ENCODE peak calls at places on chromosomes 1 and 21, in seven cellular contexts. C is effector memory CD8-positive, alpha-beta T cell; U is GOT3; I is amniotic epithelial cell; E is stimulated activated CD8-positive, alpha-beta memory T cell treated with anti-CD3 and anti-CD28 coated beads, Interleukin-15, amount 100 ng/mL, for 1 hour; H is stimulated activated CD4-positive, alpha-beta T cell treated with anti-CD3 and anti-CD28 coated beads, Interleukin-2, amount 100 ng/mL, for 48 hours; W is hippocampal formation. R is an unnamed sample.

GRCh38 chr1:164760585-164760968 is 201.6 kb downstream of the PBX1 start:
- DNase-seq in H (no peak), U (no peak), W (no peak), E (no peak), C (no peak), I (no peak), R (no peak)

GRCh38 chr1:87928623-87929022 is 599.9 kb downstream of the LMO4 start:
- DNase-seq in C (no peak), U (no peak), I (no peak), E (no peak), W (no peak), H (no peak), R (no peak)

GRCh38 chr1:220326578-220326977 is 54.3 kb upstream of the RAB3GAP2 start:
- DNase-seq in H (no peak), C (no peak), E (no peak), W (no peak), I (no peak), U (no peak), R (peak)

GRCh38 chr1:39609618-39610331 is 29.7 kb downstream of the HEYL start:
- DNase-seq in C (peak), W (no peak), U (peak), H (peak), E (peak), I (no peak), R (no peak)

GRCh38 chr21:40850071-40850470 is 3.1 kb upstream of the DSCAM start:
- DNase-seq in C (no peak), U (no peak), H (no peak), W (no peak), I (no peak), E (no peak), R (peak)

GRCh38 chr21:39025198-39025597 is 158.1 kb downstream of the PSMG1 start:
- DNase-seq in C (no peak), E (no peak), H (no peak), U (no peak), W (no peak), I (no peak), R (no peak)

GRCh38 chr1:11478571-11479374 is at the start of gene DISP3:
- DNase-seq in I (peak), W (peak), U (no peak), H (peak), C (peak), E (peak), R (peak)

GRCh38 chr21:42057861-42058437 is 13.2 kb upstream of the UMODL1 start:
- DNase-seq in W (no peak), I (no peak), H (no peak), E (no peak), U (no peak), C (no peak), R (no peak)

GRCh38 chr1:56508523-56508983 is 70.8 kb downstream of the PLPP3 start:
- DNase-seq in W (no peak), H (no peak), U (no peak), E (no peak), I (peak), C (no peak), R (peak)

GRCh38 chr1:233343262-233343661 is 15.7 kb downstream of the MAP3K21 start:
- DNase-seq in C (no peak), E (no peak), W (no peak), U (no peak), I (no peak), H (no peak), R (no peak)

GRCh38 chr1:214552174-214552608 is 789 bp upstream of the PTPN14 start:
- DNase-seq in I (peak), W (no peak), U (peak), H (no peak), C (no peak), E (no peak), R (peak)

GRCh38 chr1:56898005-56898373 is 43.4 kb downstream of the C8A start:
- DNase-seq in I (no peak), C (no peak), E (no peak), H (no peak), W (no peak), U (no peak), R (no peak)

GRCh38 chr1:31791131-31791858 is 24.5 kb downstream of the SPOCD1 start:
- DNase-seq in I (no peak), E (no peak), W (no peak), C (no peak), H (no peak), U (no peak), R (no peak)

GRCh38 chr21:25967566-25968438 is 202.8 kb downstream of the APP start:
- DNase-seq in H (no peak), E (no peak), U (no peak), W (peak), I (peak), C (no peak), R (peak)

GRCh38 chr1:186761358-186761757 is 67.4 kb upstream of the PLA2G4A start:
- DNase-seq in U (no peak), I (no peak), W (no peak), C (no peak), E (no peak), H (no peak), R (no peak)

GRCh38 chr1:200739499-200740290 is 1.0 kb downstream of the CAMSAP2 start:
- DNase-seq in W (no peak), U (no peak), C (no peak), H (peak), E (no peak), I (peak), R (no peak)

GRCh38 chr1:1990222-1990621 is 13.4 kb downstream of the CFAP74 start:
- DNase-seq in U (no peak), C (no peak), W (no peak), E (no peak), I (no peak), H (no peak), R (no peak)

GRCh38 chr1:7405844-7406500 is 365.1 kb upstream of the VAMP3 start:
- DNase-seq in W (no peak), H (no peak), C (no peak), E (no peak), U (no peak), I (no peak), R (no peak)

GRCh38 chr1:18854331-18855025 is 5.0 kb downstream of the TAS1R2 start:
- DNase-seq in C (no peak), W (no peak), I (no peak), U (no peak), H (no peak), E (no peak), R (no peak)

GRCh38 chr1:61955261-61955660 is 213.0 kb downstream of the PATJ start:
- DNase-seq in C (no peak), I (no peak), U (no peak), W (no peak), E (no peak), H (no peak), R (no peak)

GRCh38 chr1:9181990-9182783 is 52.4 kb upstream of the H6PD start:
- DNase-seq in W (no peak), E (no peak), I (no peak), U (no peak), C (no peak), H (no peak), R (peak)

GRCh38 chr1:7580923-7581753 is 190.0 kb upstream of the VAMP3 start:
- DNase-seq in W (no peak), H (no peak), C (no peak), I (no peak), U (peak), E (no peak), R (no peak)

GRCh38 chr1:196178083-196178635 is 430.1 kb downstream of the KCNT2 start:
- DNase-seq in C (no peak), I (peak), H (no peak), U (no peak), E (no peak), W (no peak), R (peak)

GRCh38 chr21:37503848-37504467 is 137.4 kb downstream of the DYRK1A start:
- DNase-seq in I (peak), W (no peak), H (no peak), C (no peak), U (no peak), E (no peak), R (no peak)

GRCh38 chr1:29120955-29121485 is 2.7 kb downstream of the TMEM200B start:
- DNase-seq in W (no peak), U (no peak), I (peak), H (peak), C (peak), E (peak), R (no peak)

GRCh38 chr1:154497026-154497806 is 4.8 kb upstream of the TDRD10 start:
- DNase-seq in H (no peak), I (peak), C (no peak), W (no peak), U (no peak), E (no peak), R (peak)

GRCh38 chr1:189673223-189673622 is 804.4 kb downstream of the BRINP3 start:
- DNase-seq in W (no peak), E (no peak), C (no peak), I (no peak), U (no peak), H (no peak), R (no peak)

GRCh38 chr1:23384312-23385058 is 14.8 kb upstream of the ZNF436 start:
- DNase-seq in U (no peak), I (peak), C (no peak), H (no peak), W (no peak), E (no peak), R (peak)

GRCh38 chr1:223244366-223245103 is 101.5 kb upstream of the TLR5 start:
- DNase-seq in C (no peak), E (no peak), W (no peak), H (no peak), U (no peak), I (peak), R (no peak)

GRCh38 chr1:107871259-107871658 is 93.7 kb downstream of the VAV3 start:
- DNase-seq in C (no peak), E (no peak), U (no peak), H (no peak), I (no peak), W (no peak), R (no peak)

GRCh38 chr1:89085781-89086180 is 20.8 kb upstream of the GBP1 start:
- DNase-seq in C (peak), H (no peak), E (no peak), W (no peak), U (no peak), I (peak), R (no peak)

GRCh38 chr1:164310166-164310565 is 248.8 kb upstream of the PBX1 start:
- DNase-seq in C (no peak), W (no peak), H (no peak), U (no peak), E (no peak), I (peak), R (peak)

GRCh38 chr1:161473363-161473762 is 31.9 kb upstream of the FCGR2A start:
- DNase-seq in U (no peak), W (no peak), H (no peak), E (no peak), C (no peak), I (peak), R (no peak)

GRCh38 chr1:180500689-180501088 is 1.7 kb downstream of the ACBD6 start:
- DNase-seq in I (no peak), W (no peak), U (no peak), E (no peak), C (no peak), H (no peak), R (no peak)

GRCh38 chr1:199684686-199685273 is 342.7 kb upstream of the NR5A2 start:
- DNase-seq in I (peak), U (no peak), W (peak), H (peak), C (no peak), E (no peak), R (peak)

GRCh38 chr1:50703240-50703639 is 256.8 kb downstream of the FAF1 start:
- DNase-seq in C (no peak), E (no peak), U (no peak), W (no peak), I (no peak), H (no peak), R (peak)

GRCh38 chr1:151327903-151328674 is 873 bp upstream of the PI4KB start:
- DNase-seq in U (no peak), C (no peak), H (peak), E (no peak), W (no peak), I (no peak), R (no peak)

R was measured in bronchial epithelial cell.